ENCODE peak calls at places on chromosomes 16 and 17, in seven cellular contexts. One of them, this sample, is unnamed.
A peak's percentile ranks its signal among the peaks of the same experiment; 100 is the strongest.

GRCh38 chr16:11824362-11824761 is 27.0 kb downstream of the RSL1D1 start:
- DNase-seq in stimulated activated CD8-positive, alpha-beta memory T cell treated with anti-CD3 and anti-CD28 coated beads, Interleukin-15, amount 100 ng/mL, for 4 hours: no peak
- DNase-seq in C1 segment of cervical spinal cord: no peak
- DNase-seq in activated T-helper 1 cell treated with Interleukin-2 at 50 U/mL for 16 hours: no peak
- DNase-seq in KBM-7: peak; percentile 69
- DNase-seq in NCI-H1436: no peak
- DNase-seq in NCI-H1694 treated with DMSO at 0.1 percent for 48 hours: no peak
- DNase-seq in this sample: no peak

GRCh38 chr17:20008242-20009051 is 712 bp upstream of the SPECC1 start:
- DNase-seq in stimulated activated CD8-positive, alpha-beta memory T cell treated with anti-CD3 and anti-CD28 coated beads, Interleukin-15, amount 100 ng/mL, for 4 hours: no peak
- DNase-seq in C1 segment of cervical spinal cord: no peak
- DNase-seq in activated T-helper 1 cell treated with Interleukin-2 at 50 U/mL for 16 hours: no peak
- DNase-seq in KBM-7: no peak
- DNase-seq in NCI-H1436: peak; percentile 24
- DNase-seq in NCI-H1694 treated with DMSO at 0.1 percent for 48 hours: no peak
- DNase-seq in this sample: no peak

GRCh38 chr16:10509534-10510025 is 70.8 kb downstream of the EMP2 start:
- DNase-seq in stimulated activated CD8-positive, alpha-beta memory T cell treated with anti-CD3 and anti-CD28 coated beads, Interleukin-15, amount 100 ng/mL, for 4 hours: peak; percentile 32
- DNase-seq in C1 segment of cervical spinal cord: no peak
- DNase-seq in activated T-helper 1 cell treated with Interleukin-2 at 50 U/mL for 16 hours: peak; percentile 27
- DNase-seq in KBM-7: peak; percentile 77
- DNase-seq in NCI-H1436: peak; percentile 69
- DNase-seq in NCI-H1694 treated with DMSO at 0.1 percent for 48 hours: peak; percentile 70
- DNase-seq in this sample: no peak

GRCh38 chr17:64355536-64356303 is 34.9 kb downstream of the PECAM1 start:
- DNase-seq in stimulated activated CD8-positive, alpha-beta memory T cell treated with anti-CD3 and anti-CD28 coated beads, Interleukin-15, amount 100 ng/mL, for 4 hours: no peak
- DNase-seq in C1 segment of cervical spinal cord: no peak
- DNase-seq in activated T-helper 1 cell treated with Interleukin-2 at 50 U/mL for 16 hours: no peak
- DNase-seq in KBM-7: peak; percentile 28
- DNase-seq in NCI-H1436: no peak
- DNase-seq in NCI-H1694 treated with DMSO at 0.1 percent for 48 hours: peak; percentile 27
- DNase-seq in this sample: no peak

GRCh38 chr17:11921296-11921695 is 76.0 kb downstream of the ZNF18 start:
- DNase-seq in stimulated activated CD8-positive, alpha-beta memory T cell treated with anti-CD3 and anti-CD28 coated beads, Interleukin-15, amount 100 ng/mL, for 4 hours: no peak
- DNase-seq in C1 segment of cervical spinal cord: no peak
- DNase-seq in activated T-helper 1 cell treated with Interleukin-2 at 50 U/mL for 16 hours: no peak
- DNase-seq in KBM-7: no peak
- DNase-seq in NCI-H1436: no peak
- DNase-seq in NCI-H1694 treated with DMSO at 0.1 percent for 48 hours: no peak
- DNase-seq in this sample: no peak

GRCh38 chr16:49859139-49859947 is 3.4 kb upstream of the ZNF423 start:
- DNase-seq in stimulated activated CD8-positive, alpha-beta memory T cell treated with anti-CD3 and anti-CD28 coated beads, Interleukin-15, amount 100 ng/mL, for 4 hours: no peak
- DNase-seq in C1 segment of cervical spinal cord: no peak
- DNase-seq in activated T-helper 1 cell treated with Interleukin-2 at 50 U/mL for 16 hours: no peak
- DNase-seq in KBM-7: no peak
- DNase-seq in NCI-H1436: no peak
- DNase-seq in NCI-H1694 treated with DMSO at 0.1 percent for 48 hours: no peak
- DNase-seq in this sample: no peak

GRCh38 chr16:88681084-88681680 is 5.1 kb downstream of the SNAI3 start:
- DNase-seq in stimulated activated CD8-positive, alpha-beta memory T cell treated with anti-CD3 and anti-CD28 coated beads, Interleukin-15, amount 100 ng/mL, for 4 hours: no peak
- DNase-seq in C1 segment of cervical spinal cord: no peak
- DNase-seq in activated T-helper 1 cell treated with Interleukin-2 at 50 U/mL for 16 hours: no peak
- DNase-seq in KBM-7: peak; percentile 39
- DNase-seq in NCI-H1436: no peak
- DNase-seq in NCI-H1694 treated with DMSO at 0.1 percent for 48 hours: no peak
- DNase-seq in this sample: no peak

GRCh38 chr17:8185580-8186445 is 4.2 kb downstream of the BORCS6 start:
- DNase-seq in stimulated activated CD8-positive, alpha-beta memory T cell treated with anti-CD3 and anti-CD28 coated beads, Interleukin-15, amount 100 ng/mL, for 4 hours: peak; percentile 81
- DNase-seq in C1 segment of cervical spinal cord: no peak
- DNase-seq in activated T-helper 1 cell treated with Interleukin-2 at 50 U/mL for 16 hours: peak; percentile 83
- DNase-seq in KBM-7: peak; percentile 91
- DNase-seq in NCI-H1436: peak; percentile 58
- DNase-seq in NCI-H1694 treated with DMSO at 0.1 percent for 48 hours: peak; percentile 70
- DNase-seq in this sample: peak; percentile 28

GRCh38 chr17:1920948-1921351 is 91.1 kb downstream of the RPA1 start:
- DNase-seq in stimulated activated CD8-positive, alpha-beta memory T cell treated with anti-CD3 and anti-CD28 coated beads, Interleukin-15, amount 100 ng/mL, for 4 hours: no peak
- DNase-seq in C1 segment of cervical spinal cord: no peak
- DNase-seq in activated T-helper 1 cell treated with Interleukin-2 at 50 U/mL for 16 hours: no peak
- DNase-seq in KBM-7: no peak
- DNase-seq in NCI-H1436: no peak
- DNase-seq in NCI-H1694 treated with DMSO at 0.1 percent for 48 hours: no peak
- DNase-seq in this sample: no peak

This sample was measured in NCI-H1048.